ENCODE peak calls at places on chromosome 11, in four cellular contexts. One of them, this sample, is unnamed.

GRCh38 chr11:63839508-63840355 is 822 bp downstream of the MARK2 start:
- DNase-seq in HepG2: no peak
- DNase-seq in A549: no peak
- DNase-seq in stomach: peak; percentile 54
- DNase-seq in this sample: peak; percentile 24

GRCh38 chr11:126167476-126167875 is 44.0 kb downstream of the RPUSD4 start:
- DNase-seq in HepG2: no peak
- DNase-seq in A549: no peak
- DNase-seq in stomach: no peak
- DNase-seq in this sample: no peak

GRCh38 chr11:3153291-3153861 is 11.7 kb downstream of the OSBPL5 start:
- DNase-seq in HepG2: no peak
- DNase-seq in A549: no peak
- DNase-seq in stomach: no peak
- DNase-seq in this sample: peak; percentile 61

GRCh38 chr11:91730071-91730470 is 494.5 kb upstream of the FAT3 start:
- DNase-seq in HepG2: no peak
- DNase-seq in A549: no peak
- DNase-seq in stomach: no peak
- DNase-seq in this sample: no peak

GRCh38 chr11:93921695-93922468 is 71.5 kb upstream of the VSTM5 start:
- DNase-seq in HepG2: peak; percentile 56
- DNase-seq in A549: peak; percentile 51
- DNase-seq in stomach: peak; percentile 48
- DNase-seq in this sample: no peak

GRCh38 chr11:86627776-86628455 is 44.5 kb downstream of the ME3 start:
- DNase-seq in HepG2: no peak
- DNase-seq in A549: no peak
- DNase-seq in stomach: no peak
- DNase-seq in this sample: no peak

GRCh38 chr11:121696177-121696863 is 243.6 kb upstream of the SORL1-AS1 start:
- DNase-seq in HepG2: no peak
- DNase-seq in A549: no peak
- DNase-seq in stomach: no peak
- DNase-seq in this sample: no peak

GRCh38 chr11:134439181-134439580 is 27.1 kb upstream of the B3GAT1 start:
- DNase-seq in HepG2: no peak
- DNase-seq in A549: no peak
- DNase-seq in stomach: no peak
- DNase-seq in this sample: no peak

GRCh38 chr11:118186346-118187107 is 10.1 kb upstream of the SCN2B start:
- DNase-seq in HepG2: no peak
- DNase-seq in A549: no peak
- DNase-seq in stomach: no peak
- DNase-seq in this sample: no peak

GRCh38 chr11:13963949-13964770 is 1.6 kb downstream of the SPON1 start:
- DNase-seq in HepG2: no peak
- DNase-seq in A549: no peak
- DNase-seq in stomach: no peak
- DNase-seq in this sample: no peak

GRCh38 chr11:9566561-9567063 is 6.9 kb upstream of the WEE1 start:
- DNase-seq in HepG2: no peak
- DNase-seq in A549: no peak
- DNase-seq in stomach: no peak
- DNase-seq in this sample: no peak

GRCh38 chr11:95262994-95263764 is 32.2 kb upstream of the SESN3 start:
- DNase-seq in HepG2: no peak
- DNase-seq in A549: no peak
- DNase-seq in stomach: no peak
- DNase-seq in this sample: no peak

GRCh38 chr11:18088974-18089373 is 16.9 kb downstream of the SAAL1 start:
- DNase-seq in HepG2: no peak
- DNase-seq in A549: no peak
- DNase-seq in stomach: no peak
- DNase-seq in this sample: no peak

GRCh38 chr11:12725863-12726666 is 51.8 kb downstream of the TEAD1 start:
- DNase-seq in HepG2: no peak
- DNase-seq in A549: peak; percentile 31
- DNase-seq in stomach: no peak
- DNase-seq in this sample: no peak

GRCh38 chr11:67195971-67196418 is 70.3 kb upstream of the GRK2 start:
- DNase-seq in HepG2: peak; percentile 5
- DNase-seq in A549: peak; percentile 19
- DNase-seq in stomach: no peak
- DNase-seq in this sample: no peak

GRCh38 chr11:128271401-128271800 is 316.0 kb downstream of the ETS1 start:
- DNase-seq in HepG2: no peak
- DNase-seq in A549: no peak
- DNase-seq in stomach: no peak
- DNase-seq in this sample: no peak

GRCh38 chr11:62402994-62403393 is 15.8 kb upstream of the SCGB1A1 start:
- DNase-seq in HepG2: no peak
- DNase-seq in A549: no peak
- DNase-seq in stomach: no peak
- DNase-seq in this sample: no peak
- TF ChIP-seq POLR2A in HepG2: no peak
- TF ChIP-seq POLR2A in A549: no peak
- TF ChIP-seq POLR2A in stomach: no peak
- TF ChIP-seq POLR2A in this sample: no peak

GRCh38 chr11:116773203-116774112 is 671 bp upstream of the BUD13 start:
- DNase-seq in HepG2: no peak
- DNase-seq in A549: no peak
- DNase-seq in stomach: no peak
- DNase-seq in this sample: no peak

GRCh38 chr11:116774661-116775060 is 1.9 kb upstream of the BUD13 start:
- DNase-seq in HepG2: no peak
- DNase-seq in A549: no peak
- DNase-seq in stomach: no peak
- DNase-seq in this sample: no peak

GRCh38 chr11:116775975-116776374 is 3.2 kb upstream of the BUD13 start:
- DNase-seq in HepG2: no peak
- DNase-seq in A549: no peak
- DNase-seq in stomach: no peak
- DNase-seq in this sample: no peak

GRCh38 chr11:116771935-116772334 is 852 bp downstream of the BUD13 start:
- DNase-seq in HepG2: no peak
- DNase-seq in A549: no peak
- DNase-seq in stomach: no peak
- DNase-seq in this sample: no peak

GRCh38 chr11:116772443-116773202 is at the start of gene BUD13:
- DNase-seq in HepG2: peak; percentile 78
- DNase-seq in A549: peak; percentile 89
- DNase-seq in stomach: peak; percentile 92
- DNase-seq in this sample: peak; percentile 75
- TF ChIP-seq EP300 in HepG2: no peak
- TF ChIP-seq EP300 in A549: peak; percentile 15
- TF ChIP-seq EP300 in stomach: no peak
- TF ChIP-seq EP300 in this sample: peak; percentile 93

DNA sequence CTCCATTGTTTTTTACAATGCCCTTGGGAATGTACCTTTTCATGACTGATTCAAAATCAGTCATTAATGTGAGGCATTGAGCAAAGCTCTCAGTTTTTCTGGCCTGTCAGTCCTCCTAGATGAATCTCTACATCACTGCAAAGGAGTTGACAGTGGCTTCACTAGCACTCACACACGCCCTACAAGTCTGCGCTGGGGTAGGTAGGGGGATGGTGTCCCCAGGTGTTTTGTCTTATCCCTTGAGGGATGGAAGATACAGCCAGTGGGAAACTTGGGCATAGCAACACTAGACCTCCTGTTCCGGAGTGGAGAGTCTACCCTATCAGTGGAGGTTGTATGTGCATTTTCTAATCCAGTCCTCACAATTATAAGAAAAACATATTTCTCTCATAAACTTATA is 27.0 kb downstream of the TRIM77 start:
- DNase-seq in HepG2: no peak
- DNase-seq in A549: no peak
- DNase-seq in stomach: no peak
- DNase-seq in this sample: no peak
- TF ChIP-seq CTCF in HepG2: no peak
- TF ChIP-seq CTCF in A549: no peak
- TF ChIP-seq CTCF in stomach: no peak
- TF ChIP-seq CTCF in this sample: no peak

GRCh38 chr11:36763187-36763586 is 165.2 kb upstream of the RAG2 start:
- DNase-seq in HepG2: no peak
- DNase-seq in A549: no peak
- DNase-seq in stomach: no peak
- DNase-seq in this sample: no peak
- TF ChIP-seq POLR2A in HepG2: no peak
- TF ChIP-seq POLR2A in A549: no peak
- TF ChIP-seq POLR2A in stomach: no peak
- TF ChIP-seq POLR2A in this sample: no peak

DNA sequence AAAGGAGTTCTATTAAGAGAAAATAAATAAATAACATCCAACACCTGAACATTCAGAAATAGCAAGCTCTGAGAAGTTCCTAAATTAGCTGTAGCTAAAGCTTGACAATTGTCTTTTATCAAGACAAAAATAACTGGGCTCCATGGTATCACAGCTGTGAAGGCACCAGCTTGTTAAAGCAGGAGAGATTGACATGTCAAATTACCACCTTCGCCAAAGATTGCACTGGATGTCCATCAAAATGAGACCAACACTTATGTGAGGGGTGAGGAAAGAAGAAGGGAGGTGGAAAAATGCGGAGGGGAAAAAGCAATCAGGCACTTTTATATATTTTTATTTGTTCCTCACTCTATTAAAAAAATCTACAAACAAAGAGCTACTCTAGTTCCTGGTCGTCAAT is 1827.5 kb upstream of the RAG2 start:
- DNase-seq in HepG2: no peak
- DNase-seq in A549: no peak
- DNase-seq in stomach: no peak
- DNase-seq in this sample: no peak
- TF ChIP-seq EP300 in HepG2: no peak
- TF ChIP-seq EP300 in A549: no peak
- TF ChIP-seq EP300 in stomach: no peak
- TF ChIP-seq EP300 in this sample: no peak

GRCh38 chr11:69911310-69912160 is 92.3 kb upstream of the FGF3 start:
- DNase-seq in HepG2: no peak
- DNase-seq in A549: no peak
- DNase-seq in stomach: no peak
- DNase-seq in this sample: no peak

GRCh38 chr11:69907611-69908010 is 88.4 kb upstream of the FGF3 start:
- DNase-seq in HepG2: no peak
- DNase-seq in A549: no peak
- DNase-seq in stomach: no peak
- DNase-seq in this sample: no peak

GRCh38 chr11:69908511-69909220 is 89.5 kb upstream of the FGF3 start:
- DNase-seq in HepG2: no peak
- DNase-seq in A549: no peak
- DNase-seq in stomach: no peak
- DNase-seq in this sample: no peak

GRCh38 chr11:69910519-69911309 is 91.5 kb upstream of the FGF3 start:
- DNase-seq in HepG2: no peak
- DNase-seq in A549: no peak
- DNase-seq in stomach: no peak
- DNase-seq in this sample: no peak

DNA sequence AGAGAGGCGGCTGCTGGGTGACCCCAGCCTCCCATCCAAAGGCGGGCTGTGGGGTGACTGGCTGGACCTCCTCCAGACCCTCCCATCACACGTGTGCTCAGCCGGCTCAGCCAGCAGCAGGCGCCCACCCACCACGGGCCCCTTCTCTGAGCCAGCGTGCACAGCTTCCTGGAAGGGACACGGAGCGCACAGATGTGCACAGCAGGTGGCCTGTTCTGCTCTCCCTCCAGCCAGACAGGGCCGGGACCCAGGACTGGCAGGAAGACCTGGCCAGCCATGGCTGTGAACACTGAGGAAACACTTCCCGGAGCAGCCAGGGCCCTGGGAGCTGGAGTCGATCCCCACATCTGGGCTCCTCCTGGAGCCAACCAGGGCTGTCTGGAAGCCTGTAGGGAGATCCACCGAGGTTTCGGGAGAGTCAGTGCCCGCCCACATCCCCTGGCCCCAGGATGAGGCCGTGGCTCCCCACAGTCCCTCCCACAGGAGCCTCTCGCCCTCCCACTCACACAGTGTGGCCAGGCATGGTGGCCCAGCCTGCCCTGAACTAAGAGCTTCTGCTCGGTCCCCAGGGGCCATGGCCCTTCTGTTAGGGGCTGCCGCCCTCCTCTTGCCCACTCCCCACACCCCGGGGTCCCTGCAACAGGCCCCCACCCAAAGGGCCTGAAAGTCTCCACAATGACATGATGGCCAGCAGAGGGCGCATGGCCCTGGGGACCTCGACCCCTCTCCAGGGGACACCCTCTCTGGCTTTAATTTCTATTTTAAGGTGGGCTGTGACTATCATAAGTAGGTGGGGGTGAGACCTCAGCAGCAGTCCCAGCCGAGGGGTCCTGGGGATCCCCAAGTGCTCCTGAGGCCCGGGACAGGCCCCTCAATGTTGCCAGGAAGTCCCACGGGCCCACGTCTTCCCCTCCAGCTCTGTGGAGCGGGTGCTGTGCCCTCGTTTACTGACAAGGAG is 90.6 kb upstream of the FGF3 start:
- DNase-seq in HepG2: no peak
- DNase-seq in A549: no peak
- DNase-seq in stomach: no peak
- DNase-seq in this sample: no peak
- TF ChIP-seq CTCF in HepG2: peak; percentile 68
- TF ChIP-seq CTCF in A549: peak; percentile 84
- TF ChIP-seq CTCF in stomach: no peak
- TF ChIP-seq CTCF in this sample: peak; percentile 25

GRCh38 chr11:75150079-75150478 is 828 bp upstream of the SLCO2B1 start:
- DNase-seq in HepG2: no peak
- DNase-seq in A549: no peak
- DNase-seq in stomach: no peak
- DNase-seq in this sample: no peak
- TF ChIP-seq POLR2A in HepG2: no peak
- TF ChIP-seq POLR2A in A549: no peak
- TF ChIP-seq POLR2A in stomach: no peak
- TF ChIP-seq POLR2A in this sample: no peak